ENCODE peak calls at places on chromosomes 6 and 20, in five cellular contexts. One of them, this sample, is unnamed.

GRCh38 chr6:16625319-16626240 is 135.7 kb downstream of the ATXN1 start:
- DNase-seq in Peyer's patch: no peak
- DNase-seq in H1: no peak
- DNase-seq in spleen: no peak
- DNase-seq in stomach: no peak
- DNase-seq in this sample: no peak

GRCh38 chr20:31560900-31561598 is 44.0 kb upstream of the ID1 start:
- DNase-seq in Peyer's patch: peak
- DNase-seq in H1: no peak
- DNase-seq in spleen: no peak
- DNase-seq in stomach: peak
- DNase-seq in this sample: no peak

GRCh38 chr6:155327326-155328073 is 13.2 kb upstream of the TFB1M start:
- DNase-seq in Peyer's patch: peak
- DNase-seq in H1: peak
- DNase-seq in spleen: no peak
- DNase-seq in stomach: peak
- DNase-seq in this sample: peak

GRCh38 chr20:4973330-4974097 is 27.8 kb downstream of the SLC23A2 start:
- DNase-seq in Peyer's patch: peak
- DNase-seq in H1: no peak
- DNase-seq in spleen: peak
- DNase-seq in stomach: peak
- DNase-seq in this sample: peak

GRCh38 chr6:113997106-113997505 is 26.2 kb upstream of the HDAC2 start:
- DNase-seq in Peyer's patch: no peak
- DNase-seq in H1: no peak
- DNase-seq in spleen: no peak
- DNase-seq in stomach: no peak
- DNase-seq in this sample: no peak

GRCh38 chr6:87826376-87826775 is 124.3 kb upstream of the AKIRIN2 start:
- DNase-seq in Peyer's patch: no peak
- DNase-seq in H1: no peak
- DNase-seq in spleen: no peak
- DNase-seq in stomach: no peak
- DNase-seq in this sample: no peak

GRCh38 chr6:20404641-20405032 is 3.0 kb downstream of the E2F3 start:
- DNase-seq in Peyer's patch: peak
- DNase-seq in H1: no peak
- DNase-seq in spleen: peak
- DNase-seq in stomach: no peak
- DNase-seq in this sample: peak

GRCh38 chr6:13575377-13575775 is 975 bp downstream of the SIRT5 start:
- DNase-seq in Peyer's patch: no peak
- DNase-seq in H1: no peak
- DNase-seq in spleen: no peak
- DNase-seq in stomach: no peak
- DNase-seq in this sample: no peak

GRCh38 chr6:73580247-73581149 is 59.7 kb upstream of the EEF1A1 start:
- DNase-seq in Peyer's patch: peak
- DNase-seq in H1: peak
- DNase-seq in spleen: peak
- DNase-seq in stomach: peak
- DNase-seq in this sample: peak

GRCh38 chr6:119322715-119323350 is 26.7 kb downstream of the MAN1A1 start:
- DNase-seq in Peyer's patch: peak
- DNase-seq in H1: no peak
- DNase-seq in spleen: no peak
- DNase-seq in stomach: no peak
- DNase-seq in this sample: no peak

GRCh38 chr6:139539852-139540251 is 165.4 kb upstream of the CITED2 start:
- DNase-seq in Peyer's patch: peak
- DNase-seq in H1: no peak
- DNase-seq in spleen: no peak
- DNase-seq in stomach: peak
- DNase-seq in this sample: no peak

GRCh38 chr20:11965602-11966001 is 47.9 kb downstream of the BTBD3 start:
- DNase-seq in Peyer's patch: no peak
- DNase-seq in H1: no peak
- DNase-seq in spleen: no peak
- DNase-seq in stomach: no peak
- DNase-seq in this sample: no peak

GRCh38 chr20:8903655-8904605 is 165.0 kb upstream of the PLCB4 start:
- DNase-seq in Peyer's patch: no peak
- DNase-seq in H1: no peak
- DNase-seq in spleen: no peak
- DNase-seq in stomach: no peak
- DNase-seq in this sample: no peak

GRCh38 chr6:145809211-145809610 is 5.4 kb downstream of the FBXO30 start:
- DNase-seq in Peyer's patch: no peak
- DNase-seq in H1: no peak
- DNase-seq in spleen: no peak
- DNase-seq in stomach: no peak
- DNase-seq in this sample: no peak

GRCh38 chr6:108589244-108589730 is 28.6 kb downstream of the FOXO3 start:
- DNase-seq in Peyer's patch: peak
- DNase-seq in H1: peak
- DNase-seq in spleen: peak
- DNase-seq in stomach: peak
- DNase-seq in this sample: peak

GRCh38 chr20:57374343-57374930 is 16.8 kb upstream of the RBM38 start:
- DNase-seq in Peyer's patch: no peak
- DNase-seq in H1: no peak
- DNase-seq in spleen: no peak
- DNase-seq in stomach: no peak
- DNase-seq in this sample: no peak

GRCh38 chr6:1679691-1680068 is 70.0 kb downstream of the FOXC1 start:
- DNase-seq in Peyer's patch: no peak
- DNase-seq in H1: no peak
- DNase-seq in spleen: no peak
- DNase-seq in stomach: no peak
- DNase-seq in this sample: no peak

GRCh38 chr6:111565316-111566221 is 40.1 kb downstream of the TRAF3IP2 start:
- DNase-seq in Peyer's patch: peak
- DNase-seq in H1: no peak
- DNase-seq in spleen: no peak
- DNase-seq in stomach: no peak
- DNase-seq in this sample: peak

GRCh38 chr6:142210606-142211005 is 63.5 kb downstream of the VTA1 start:
- DNase-seq in Peyer's patch: no peak
- DNase-seq in H1: no peak
- DNase-seq in spleen: no peak
- DNase-seq in stomach: no peak
- DNase-seq in this sample: no peak

GRCh38 chr6:35368038-35368887 is 25.9 kb downstream of the PPARD start:
- DNase-seq in Peyer's patch: no peak
- DNase-seq in H1: no peak
- DNase-seq in spleen: no peak
- DNase-seq in stomach: no peak
- DNase-seq in this sample: no peak

GRCh38 chr6:87847830-87848210 is 145.8 kb upstream of the AKIRIN2 start:
- DNase-seq in Peyer's patch: no peak
- DNase-seq in H1: no peak
- DNase-seq in spleen: no peak
- DNase-seq in stomach: no peak
- DNase-seq in this sample: no peak

GRCh38 chr6:142774292-142774691 is 170.7 kb downstream of the HIVEP2 start:
- DNase-seq in Peyer's patch: no peak
- DNase-seq in H1: no peak
- DNase-seq in spleen: no peak
- DNase-seq in stomach: no peak
- DNase-seq in this sample: no peak

GRCh38 chr6:153051801-153052200 is 49.3 kb upstream of the MTRF1L start:
- DNase-seq in Peyer's patch: no peak
- DNase-seq in H1: no peak
- DNase-seq in spleen: no peak
- DNase-seq in stomach: no peak
- DNase-seq in this sample: no peak

GRCh38 chr6:167722634-167723309 is 103.9 kb upstream of the AFDN start:
- DNase-seq in Peyer's patch: peak
- DNase-seq in H1: no peak
- DNase-seq in spleen: peak
- DNase-seq in stomach: peak
- DNase-seq in this sample: no peak

GRCh38 chr20:57503035-57503658 is 21.8 kb downstream of the CTCFL start:
- DNase-seq in Peyer's patch: peak
- DNase-seq in H1: no peak
- DNase-seq in spleen: no peak
- DNase-seq in stomach: no peak
- DNase-seq in this sample: no peak

GRCh38 chr6:34556031-34556471 is at the start of gene SPDEF:
- DNase-seq in Peyer's patch: no peak
- DNase-seq in H1: no peak
- DNase-seq in spleen: no peak
- DNase-seq in stomach: peak
- DNase-seq in this sample: no peak

GRCh38 chr6:7312616-7313504 is at the start of gene SSR1:
- DNase-seq in Peyer's patch: peak
- DNase-seq in H1: peak
- DNase-seq in spleen: peak
- DNase-seq in stomach: peak
- DNase-seq in this sample: peak
- TF ChIP-seq POLR2A in Peyer's patch: peak
- TF ChIP-seq POLR2A in H1: peak
- TF ChIP-seq POLR2A in spleen: peak
- TF ChIP-seq POLR2A in stomach: no peak
- TF ChIP-seq POLR2A in this sample: peak

GRCh38 chr6:26122793-26123674 is 35.8 kb downstream of the HFE start:
- DNase-seq in Peyer's patch: peak
- DNase-seq in H1: peak
- DNase-seq in spleen: peak
- DNase-seq in stomach: peak
- DNase-seq in this sample: peak
- TF ChIP-seq POLR2A in Peyer's patch: peak
- TF ChIP-seq POLR2A in H1: peak
- TF ChIP-seq POLR2A in spleen: peak
- TF ChIP-seq POLR2A in stomach: no peak
- TF ChIP-seq POLR2A in this sample: peak

GRCh38 chr20:50582092-50582491 is 71.9 kb downstream of the PTPN1 start:
- DNase-seq in Peyer's patch: no peak
- DNase-seq in H1: no peak
- DNase-seq in spleen: peak
- DNase-seq in stomach: no peak
- DNase-seq in this sample: no peak

GRCh38 chr20:50578778-50579165 is 68.6 kb downstream of the PTPN1 start:
- DNase-seq in Peyer's patch: no peak
- DNase-seq in H1: no peak
- DNase-seq in spleen: peak
- DNase-seq in stomach: no peak
- DNase-seq in this sample: no peak

GRCh38 chr20:50580842-50581544 is 70.8 kb downstream of the PTPN1 start:
- DNase-seq in Peyer's patch: no peak
- DNase-seq in H1: no peak
- DNase-seq in spleen: peak
- DNase-seq in stomach: no peak
- DNase-seq in this sample: no peak

GRCh38 chr20:50579511-50579910 is 69.3 kb downstream of the PTPN1 start:
- DNase-seq in Peyer's patch: no peak
- DNase-seq in H1: no peak
- DNase-seq in spleen: peak
- DNase-seq in stomach: no peak
- DNase-seq in this sample: no peak

DNA sequence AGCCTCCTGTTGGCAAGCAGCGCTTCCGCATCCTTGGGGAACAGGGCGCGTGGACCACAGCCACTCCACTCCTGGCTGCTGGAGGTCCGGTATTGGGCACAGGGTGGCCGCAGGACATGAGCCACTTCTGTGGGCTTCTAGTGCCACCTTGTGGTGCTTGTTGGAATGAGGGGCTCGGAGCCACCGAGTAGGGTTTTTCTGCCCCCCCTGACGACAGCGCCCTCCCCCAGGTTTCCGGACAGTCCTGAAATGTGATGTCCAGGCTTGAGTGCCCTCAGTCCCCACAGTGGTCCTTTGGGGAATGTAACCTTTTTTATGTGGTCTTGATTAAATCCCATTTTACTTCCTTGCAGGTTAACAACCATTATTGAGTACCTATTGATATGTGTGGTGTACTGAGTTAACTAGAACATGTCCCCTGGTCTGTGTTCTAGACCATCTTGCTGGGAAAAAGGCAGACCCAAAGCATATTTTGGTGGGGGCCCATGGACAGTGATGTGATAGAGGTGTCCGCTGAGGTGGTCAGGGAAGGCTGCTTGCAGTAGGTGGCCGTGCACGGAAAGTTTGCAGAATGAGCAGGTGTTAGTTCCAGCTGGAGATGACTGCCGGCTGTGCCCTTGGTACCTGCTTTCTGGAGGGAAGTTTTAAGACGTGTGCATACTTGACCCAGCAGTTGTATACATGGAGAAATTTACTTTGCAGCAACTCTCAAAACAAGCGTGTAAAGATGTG is 70.0 kb downstream of the PTPN1 start:
- DNase-seq in Peyer's patch: peak
- DNase-seq in H1: peak
- DNase-seq in spleen: peak
- DNase-seq in stomach: peak
- DNase-seq in this sample: peak
- TF ChIP-seq POLR2A in Peyer's patch: peak
- TF ChIP-seq POLR2A in H1: no peak
- TF ChIP-seq POLR2A in spleen: no peak
- TF ChIP-seq POLR2A in stomach: no peak
- TF ChIP-seq POLR2A in this sample: no peak

GRCh38 chr20:63691711-63692435 is 4.6 kb upstream of the TNFRSF6B start:
- DNase-seq in Peyer's patch: no peak
- DNase-seq in H1: no peak
- DNase-seq in spleen: peak
- DNase-seq in stomach: no peak
- DNase-seq in this sample: no peak
- TF ChIP-seq POLR2A in Peyer's patch: no peak
- TF ChIP-seq POLR2A in H1: no peak
- TF ChIP-seq POLR2A in spleen: no peak
- TF ChIP-seq POLR2A in stomach: no peak
- TF ChIP-seq POLR2A in this sample: no peak